ENCODE peak calls at places on chromosomes 4 and X, in four cellular contexts. One of them, this sample, is unnamed.

GRCh38 chrX:20267599-20267923 is 852 bp upstream of the RPS6KA3 start:
- DNase-seq in head of caudate nucleus: no peak
- DNase-seq in stimulated activated CD8-positive, alpha-beta memory T cell treated with anti-CD3 and anti-CD28 coated beads, Interleukin-2, amount 100 ng/mL, for 48 hours: no peak
- DNase-seq in neural crest cell: no peak
- DNase-seq in this sample: no peak

GRCh38 chr4:169800541-169800940 is 42.8 kb upstream of the HPF1 start:
- DNase-seq in head of caudate nucleus: no peak
- DNase-seq in stimulated activated CD8-positive, alpha-beta memory T cell treated with anti-CD3 and anti-CD28 coated beads, Interleukin-2, amount 100 ng/mL, for 48 hours: no peak
- DNase-seq in neural crest cell: no peak
- DNase-seq in this sample: peak; percentile 65

GRCh38 chrX:338836-339400 is 20.3 kb upstream of the GTPBP6 start:
- DNase-seq in head of caudate nucleus: no peak
- DNase-seq in stimulated activated CD8-positive, alpha-beta memory T cell treated with anti-CD3 and anti-CD28 coated beads, Interleukin-2, amount 100 ng/mL, for 48 hours: no peak
- DNase-seq in neural crest cell: no peak
- DNase-seq in this sample: no peak

GRCh38 chr4:9870165-9870564 is 88.7 kb downstream of the DRD5 start:
- DNase-seq in head of caudate nucleus: no peak
- DNase-seq in stimulated activated CD8-positive, alpha-beta memory T cell treated with anti-CD3 and anti-CD28 coated beads, Interleukin-2, amount 100 ng/mL, for 48 hours: no peak
- DNase-seq in neural crest cell: no peak
- DNase-seq in this sample: no peak

GRCh38 chrX:134622056-134622812 is 36.0 kb downstream of the PLAC1 start:
- DNase-seq in head of caudate nucleus: no peak
- DNase-seq in stimulated activated CD8-positive, alpha-beta memory T cell treated with anti-CD3 and anti-CD28 coated beads, Interleukin-2, amount 100 ng/mL, for 48 hours: no peak
- DNase-seq in neural crest cell: no peak
- DNase-seq in this sample: no peak

GRCh38 chrX:77070108-77070918 is 376.9 kb upstream of the FGF16 start:
- DNase-seq in head of caudate nucleus: no peak
- DNase-seq in stimulated activated CD8-positive, alpha-beta memory T cell treated with anti-CD3 and anti-CD28 coated beads, Interleukin-2, amount 100 ng/mL, for 48 hours: no peak
- DNase-seq in neural crest cell: no peak
- DNase-seq in this sample: no peak

GRCh38 chrX:2521092-2521926 is 20.5 kb upstream of the DHRSX start:
- DNase-seq in head of caudate nucleus: no peak
- DNase-seq in stimulated activated CD8-positive, alpha-beta memory T cell treated with anti-CD3 and anti-CD28 coated beads, Interleukin-2, amount 100 ng/mL, for 48 hours: no peak
- DNase-seq in neural crest cell: no peak
- DNase-seq in this sample: no peak

GRCh38 chr4:1081689-1082040 is 31.7 kb downstream of the RNF212 start:
- DNase-seq in head of caudate nucleus: no peak
- DNase-seq in stimulated activated CD8-positive, alpha-beta memory T cell treated with anti-CD3 and anti-CD28 coated beads, Interleukin-2, amount 100 ng/mL, for 48 hours: peak; percentile 16
- DNase-seq in neural crest cell: no peak
- DNase-seq in this sample: no peak

GRCh38 chr4:109263721-109264120 is 38.7 kb downstream of the COL25A1 start:
- DNase-seq in head of caudate nucleus: no peak
- DNase-seq in stimulated activated CD8-positive, alpha-beta memory T cell treated with anti-CD3 and anti-CD28 coated beads, Interleukin-2, amount 100 ng/mL, for 48 hours: no peak
- DNase-seq in neural crest cell: no peak
- DNase-seq in this sample: no peak

GRCh38 chr4:13906727-13907126 is 279.2 kb upstream of the BOD1L1 start:
- DNase-seq in head of caudate nucleus: no peak
- DNase-seq in stimulated activated CD8-positive, alpha-beta memory T cell treated with anti-CD3 and anti-CD28 coated beads, Interleukin-2, amount 100 ng/mL, for 48 hours: no peak
- DNase-seq in neural crest cell: no peak
- DNase-seq in this sample: no peak

GRCh38 chr4:57139783-57140182 is 29.6 kb upstream of the IGFBP7 start:
- DNase-seq in head of caudate nucleus: no peak
- DNase-seq in stimulated activated CD8-positive, alpha-beta memory T cell treated with anti-CD3 and anti-CD28 coated beads, Interleukin-2, amount 100 ng/mL, for 48 hours: no peak
- DNase-seq in neural crest cell: no peak
- DNase-seq in this sample: no peak

GRCh38 chrX:115268421-115268820 is 21.1 kb upstream of the LUZP4 start:
- DNase-seq in head of caudate nucleus: no peak
- DNase-seq in stimulated activated CD8-positive, alpha-beta memory T cell treated with anti-CD3 and anti-CD28 coated beads, Interleukin-2, amount 100 ng/mL, for 48 hours: no peak
- DNase-seq in neural crest cell: no peak
- DNase-seq in this sample: no peak

GRCh38 chr4:81030617-81031388 is at the start of gene BMP3:
- DNase-seq in head of caudate nucleus: no peak
- DNase-seq in stimulated activated CD8-positive, alpha-beta memory T cell treated with anti-CD3 and anti-CD28 coated beads, Interleukin-2, amount 100 ng/mL, for 48 hours: no peak
- DNase-seq in neural crest cell: no peak
- DNase-seq in this sample: no peak

GRCh38 chr4:57154191-57154590 is 44.0 kb upstream of the IGFBP7 start:
- DNase-seq in head of caudate nucleus: no peak
- DNase-seq in stimulated activated CD8-positive, alpha-beta memory T cell treated with anti-CD3 and anti-CD28 coated beads, Interleukin-2, amount 100 ng/mL, for 48 hours: no peak
- DNase-seq in neural crest cell: no peak
- DNase-seq in this sample: no peak

GRCh38 chrX:41602946-41603345 is 85.8 kb upstream of the GPR34 start:
- DNase-seq in head of caudate nucleus: no peak
- DNase-seq in stimulated activated CD8-positive, alpha-beta memory T cell treated with anti-CD3 and anti-CD28 coated beads, Interleukin-2, amount 100 ng/mL, for 48 hours: no peak
- DNase-seq in neural crest cell: no peak
- DNase-seq in this sample: no peak

GRCh38 chr4:21447320-21448055 is 501.1 kb downstream of the KCNIP4 start:
- DNase-seq in head of caudate nucleus: no peak
- DNase-seq in stimulated activated CD8-positive, alpha-beta memory T cell treated with anti-CD3 and anti-CD28 coated beads, Interleukin-2, amount 100 ng/mL, for 48 hours: no peak
- DNase-seq in neural crest cell: no peak
- DNase-seq in this sample: no peak

GRCh38 chr4:89509708-89510269 is 202.2 kb upstream of the GPRIN3 start:
- DNase-seq in head of caudate nucleus: no peak
- DNase-seq in stimulated activated CD8-positive, alpha-beta memory T cell treated with anti-CD3 and anti-CD28 coated beads, Interleukin-2, amount 100 ng/mL, for 48 hours: no peak
- DNase-seq in neural crest cell: no peak
- DNase-seq in this sample: no peak

GRCh38 chr4:188171551-188171950 is 32.3 kb downstream of the TRIML1 start:
- DNase-seq in head of caudate nucleus: no peak
- DNase-seq in stimulated activated CD8-positive, alpha-beta memory T cell treated with anti-CD3 and anti-CD28 coated beads, Interleukin-2, amount 100 ng/mL, for 48 hours: no peak
- DNase-seq in neural crest cell: no peak
- DNase-seq in this sample: no peak

GRCh38 chrX:47283015-47283771 is 50.4 kb downstream of the USP11 start:
- DNase-seq in head of caudate nucleus: peak; percentile 15
- DNase-seq in stimulated activated CD8-positive, alpha-beta memory T cell treated with anti-CD3 and anti-CD28 coated beads, Interleukin-2, amount 100 ng/mL, for 48 hours: no peak
- DNase-seq in neural crest cell: peak; percentile 32
- DNase-seq in this sample: peak; percentile 2

GRCh38 chr4:3255611-3256186 is 6.7 kb downstream of the MSANTD1 start:
- DNase-seq in head of caudate nucleus: no peak
- DNase-seq in stimulated activated CD8-positive, alpha-beta memory T cell treated with anti-CD3 and anti-CD28 coated beads, Interleukin-2, amount 100 ng/mL, for 48 hours: no peak
- DNase-seq in neural crest cell: no peak
- DNase-seq in this sample: no peak

GRCh38 chr4:175035907-175036306 is 117.7 kb downstream of the ADAM29 start:
- DNase-seq in head of caudate nucleus: no peak
- DNase-seq in stimulated activated CD8-positive, alpha-beta memory T cell treated with anti-CD3 and anti-CD28 coated beads, Interleukin-2, amount 100 ng/mL, for 48 hours: no peak
- DNase-seq in neural crest cell: no peak
- DNase-seq in this sample: no peak

GRCh38 chr4:118816538-118817177 is 19.3 kb downstream of the SEC24D start:
- DNase-seq in head of caudate nucleus: no peak
- DNase-seq in stimulated activated CD8-positive, alpha-beta memory T cell treated with anti-CD3 and anti-CD28 coated beads, Interleukin-2, amount 100 ng/mL, for 48 hours: no peak
- DNase-seq in neural crest cell: no peak
- DNase-seq in this sample: no peak

GRCh38 chrX:153970398-153971123 is 1.1 kb downstream of the HCFC1 start:
- DNase-seq in head of caudate nucleus: peak; percentile 33
- DNase-seq in stimulated activated CD8-positive, alpha-beta memory T cell treated with anti-CD3 and anti-CD28 coated beads, Interleukin-2, amount 100 ng/mL, for 48 hours: no peak
- DNase-seq in neural crest cell: peak; percentile 45
- DNase-seq in this sample: peak; percentile 50

GRCh38 chrX:97705936-97706335 is 822.2 kb downstream of the RPA4 start:
- DNase-seq in head of caudate nucleus: no peak
- DNase-seq in stimulated activated CD8-positive, alpha-beta memory T cell treated with anti-CD3 and anti-CD28 coated beads, Interleukin-2, amount 100 ng/mL, for 48 hours: no peak
- DNase-seq in neural crest cell: no peak
- DNase-seq in this sample: no peak

GRCh38 chr4:128809477-128810330 is at the start of gene JADE1:
- DNase-seq in head of caudate nucleus: peak; percentile 89
- DNase-seq in stimulated activated CD8-positive, alpha-beta memory T cell treated with anti-CD3 and anti-CD28 coated beads, Interleukin-2, amount 100 ng/mL, for 48 hours: peak; percentile 84
- DNase-seq in neural crest cell: peak; percentile 93
- DNase-seq in this sample: peak; percentile 93

GRCh38 chr4:184355111-184355604 is 119.2 kb downstream of the IRF2 start:
- DNase-seq in head of caudate nucleus: no peak
- DNase-seq in stimulated activated CD8-positive, alpha-beta memory T cell treated with anti-CD3 and anti-CD28 coated beads, Interleukin-2, amount 100 ng/mL, for 48 hours: no peak
- DNase-seq in neural crest cell: no peak
- DNase-seq in this sample: peak; percentile 36

GRCh38 chrX:135416546-135416945 is 5.2 kb upstream of the SMIM10L2A start:
- DNase-seq in head of caudate nucleus: no peak
- DNase-seq in stimulated activated CD8-positive, alpha-beta memory T cell treated with anti-CD3 and anti-CD28 coated beads, Interleukin-2, amount 100 ng/mL, for 48 hours: no peak
- DNase-seq in neural crest cell: no peak
- DNase-seq in this sample: no peak

GRCh38 chr4:4344915-4345527 is 41.9 kb upstream of the NSG1 start:
- DNase-seq in head of caudate nucleus: no peak
- DNase-seq in stimulated activated CD8-positive, alpha-beta memory T cell treated with anti-CD3 and anti-CD28 coated beads, Interleukin-2, amount 100 ng/mL, for 48 hours: no peak
- DNase-seq in neural crest cell: no peak
- DNase-seq in this sample: no peak

GRCh38 chr4:29423836-29424721 is 1296.1 kb upstream of the PCDH7 start:
- DNase-seq in head of caudate nucleus: no peak
- DNase-seq in stimulated activated CD8-positive, alpha-beta memory T cell treated with anti-CD3 and anti-CD28 coated beads, Interleukin-2, amount 100 ng/mL, for 48 hours: no peak
- DNase-seq in neural crest cell: no peak
- DNase-seq in this sample: no peak

GRCh38 chr4:168877407-168877778 is 132.7 kb downstream of the CBR4 start:
- DNase-seq in head of caudate nucleus: no peak
- DNase-seq in stimulated activated CD8-positive, alpha-beta memory T cell treated with anti-CD3 and anti-CD28 coated beads, Interleukin-2, amount 100 ng/mL, for 48 hours: no peak
- DNase-seq in neural crest cell: no peak
- DNase-seq in this sample: no peak

GRCh38 chr4:128787509-128788311 is 21.8 kb upstream of the JADE1 start:
- DNase-seq in head of caudate nucleus: no peak
- DNase-seq in stimulated activated CD8-positive, alpha-beta memory T cell treated with anti-CD3 and anti-CD28 coated beads, Interleukin-2, amount 100 ng/mL, for 48 hours: no peak
- DNase-seq in neural crest cell: no peak
- DNase-seq in this sample: no peak